ENCODE peak calls at places on chromosome 21, in five cellular contexts. N, O, W, K and Q are unnamed samples.

GRCh38 chr21:20329636-20330035 is 668.6 kb upstream of the NCAM2 start:
- DNase-seq in W (no peak), N (no peak), O (no peak), K (no peak), Q (no peak)

GRCh38 chr21:36745459-36745858 is 46.5 kb downstream of the SIM2 start:
- DNase-seq in O (no peak), W (no peak), N (no peak), K (no peak), Q (no peak)

GRCh38 chr21:44858791-44859190 is 14.7 kb downstream of the PTTG1IP start:
- DNase-seq in W (no peak), N (no peak), K (no peak), O (no peak), Q (peak)

GRCh38 chr21:42234464-42235241 is 15.7 kb downstream of the ABCG1 start:
- DNase-seq in N (peak), K (peak), W (peak), O (peak), Q (peak)

GRCh38 chr21:46667735-46668380 is 32.4 kb downstream of the PRMT2 start:
- DNase-seq in K (no peak), W (no peak), O (no peak), N (no peak), Q (no peak)

GRCh38 chr21:34073032-34073748 is at the start of the genes MRPS6 and SLC5A3:
- DNase-seq in W (peak), K (peak), N (peak), O (peak), Q (peak)

GRCh38 chr21:32367158-32367557 is 25.7 kb downstream of the URB1 start:
- DNase-seq in O (no peak), W (no peak), K (peak), N (no peak), Q (no peak)

GRCh38 chr21:25639167-25639921 is at the start of gene JAM2:
- DNase-seq in N (peak), O (peak), K (peak), W (no peak), Q (peak)

GRCh38 chr21:34639882-34640788 is 25.2 kb upstream of the RCAN1 start:
- DNase-seq in O (no peak), K (no peak), N (no peak), W (no peak), Q (no peak)

GRCh38 chr21:15293251-15293650 is 228.5 kb upstream of the NRIP1 start:
- DNase-seq in K (no peak), W (peak), N (no peak), O (no peak), Q (no peak)

GRCh38 chr21:33640697-33641338 is 723 bp downstream of the CRYZL1 start:
- DNase-seq in O (peak), W (no peak), N (peak), K (no peak), Q (no peak)

GRCh38 chr21:45309069-45309521 is 21.4 kb upstream of the POFUT2 start:
- DNase-seq in N (peak), W (peak), K (peak), O (peak), Q (peak)

GRCh38 chr21:35390013-35390776 is 341.1 kb upstream of the RUNX1 start:
- DNase-seq in K (no peak), N (no peak), W (no peak), O (no peak), Q (no peak)

GRCh38 chr21:26837539-26837938 is 7.7 kb downstream of the ADAMTS1 start:
- DNase-seq in W (no peak), K (no peak), N (no peak), O (no peak), Q (no peak)

GRCh38 chr21:42127164-42128125 is 56.3 kb downstream of the UMODL1 start:
- DNase-seq in N (no peak), K (no peak), W (no peak), O (no peak), Q (no peak)

GRCh38 chr21:33244082-33244780 is 14.5 kb downstream of the IFNAR2 start:
- DNase-seq in W (no peak), N (no peak), K (no peak), O (no peak), Q (no peak)

GRCh38 chr21:23968722-23969647 is 1638.3 kb downstream of the MRPL39 start:
- DNase-seq in K (no peak), W (no peak), N (no peak), O (peak), Q (no peak)

GRCh38 chr21:46054447-46054846 is 43.5 kb upstream of the COL6A2 start:
- DNase-seq in O (no peak), K (peak), W (no peak), N (peak), Q (no peak)

GRCh38 chr21:21897275-21897883 is 899.2 kb downstream of the NCAM2 start:
- DNase-seq in W (no peak), O (no peak), N (no peak), K (no peak), Q (no peak)

DNA sequence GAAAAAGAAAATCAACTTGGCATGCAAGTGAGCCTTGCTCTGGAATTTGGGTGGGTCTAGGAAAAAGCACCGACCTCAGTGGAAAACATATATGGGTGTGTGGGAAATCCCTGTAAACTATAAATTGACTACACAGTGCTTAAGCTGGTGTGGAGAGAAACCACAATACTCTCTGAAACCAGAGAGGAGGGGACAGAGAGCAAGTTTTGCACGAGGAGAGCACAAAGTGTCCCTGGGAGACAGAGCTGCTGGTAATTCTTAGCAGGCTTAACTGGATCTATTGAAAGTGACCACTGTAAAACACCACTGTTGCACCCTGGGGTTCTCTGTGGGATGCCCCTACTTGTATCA is 12.8 kb downstream of the KCNJ15 start:
- DNase-seq in O (no peak), K (no peak), N (no peak), W (no peak), Q (no peak)
- TF ChIP-seq EP300 in O (no peak), K (no peak), N (no peak), W (no peak), Q (no peak)

GRCh38 chr21:28207776-28208175 is 784.9 kb downstream of the LTN1 start:
- DNase-seq in O (no peak), W (no peak), N (no peak), K (no peak), Q (no peak)

GRCh38 chr21:28213221-28213620 is 779.5 kb downstream of the LTN1 start:
- DNase-seq in N (no peak), K (no peak), O (no peak), W (no peak), Q (no peak)

GRCh38 chr21:28215214-28215954 is 777.3 kb downstream of the LTN1 start:
- DNase-seq in O (no peak), W (no peak), K (no peak), N (peak), Q (no peak)

GRCh38 chr21:28216976-28217523 is 775.6 kb downstream of the LTN1 start:
- DNase-seq in W (no peak), K (no peak), N (no peak), O (no peak), Q (no peak)

GRCh38 chr21:28212056-28212455 is 780.6 kb downstream of the LTN1 start:
- DNase-seq in O (no peak), K (no peak), W (no peak), N (no peak), Q (no peak)
- H3K27ac ChIP-seq in O (no peak), K (no peak), W (no peak), N (no peak), Q (no peak)

GRCh38 chr21:31108969-31109368 is 70.7 kb upstream of the KRTAP19-8 start:
- DNase-seq in W (no peak), O (no peak), N (no peak), K (no peak), Q (no peak)
- TF ChIP-seq CTCF in W (no peak), O (no peak), N (no peak), K (no peak), Q (peak)

DNA sequence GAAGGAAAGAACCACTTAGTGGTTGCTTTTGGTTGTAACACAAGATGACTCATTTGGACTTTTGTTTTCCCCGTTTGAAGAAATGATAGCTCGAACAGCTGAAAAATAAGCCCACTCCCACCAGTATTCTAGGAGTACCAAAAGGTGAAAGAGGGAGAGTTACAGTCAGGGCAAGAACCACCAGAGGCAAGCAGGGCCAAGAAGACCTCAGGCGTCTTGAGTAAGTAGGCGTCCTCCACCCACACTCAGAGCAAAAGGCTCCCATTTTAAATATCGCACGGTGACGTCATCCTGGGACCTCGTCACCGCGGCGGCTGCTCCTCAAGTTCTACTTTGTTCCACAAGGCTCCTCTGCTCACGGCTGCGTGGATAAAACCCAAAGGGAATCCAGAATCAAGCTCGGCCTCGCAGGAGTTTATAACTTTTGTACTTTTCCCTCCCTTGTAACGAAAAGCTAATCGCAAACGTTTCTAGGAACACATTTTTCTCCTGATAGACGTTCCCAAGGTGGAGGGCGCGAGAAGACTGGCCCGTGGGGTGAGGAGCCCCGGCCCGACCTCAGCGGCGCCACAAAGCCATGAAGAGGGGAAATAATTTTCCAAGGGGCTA is 1.2 kb downstream of the BTG3 start:
- DNase-seq in N (peak), W (peak), O (peak), K (peak), Q (peak)
- TF ChIP-seq EP300 in N (no peak), W (no peak), O (no peak), K (no peak), Q (no peak)